ENCODE peak calls at places on chromosomes 6 and 20, in nine cellular contexts. U is lower lobe of right lung; D is mucosa of descending colon; A is psoas muscle; T is uterus; J is CD8-positive, alpha-beta T cell; E is heart right ventricle; V is adrenal gland; I is osteoblast. N is an unnamed sample. For H3K9me3 and H3K36me3, the result is how much of the 10 kb centered on the place peaks cover.

GRCh38 chr6:38233161-38233791 is 406.5 kb downstream of the BTBD9 start:
- DNase-seq in U (no peak), D (no peak), A (no peak), T (no peak), J (no peak), E (no peak), V (peak), I (peak), N (no peak)

GRCh38 chr6:12751694-12752304 is 35.2 kb downstream of the PHACTR1 start:
- DNase-seq in U (peak), D (no peak), A (peak), T (no peak), J (peak), E (peak), V (peak), I (peak), N (peak)

GRCh38 chr6:140001851-140002301 is 627.4 kb upstream of the CITED2 start:
- DNase-seq in U (no peak), D (no peak), A (no peak), T (no peak), J (no peak), E (no peak), V (no peak), I (peak), N (no peak)

GRCh38 chr6:125149256-125150144 is 4.1 kb upstream of the TPD52L1 start:
- DNase-seq in U (no peak), D (no peak), A (no peak), T (no peak), J (no peak), E (no peak), V (no peak), I (peak), N (no peak)

GRCh38 chr6:34095741-34096140 is 50.1 kb downstream of the GRM4 start:
- DNase-seq in U (no peak), D (no peak), A (no peak), T (no peak), J (no peak), E (no peak), V (no peak), I (no peak), N (no peak)

GRCh38 chr6:63899550-63899949 is 263.9 kb downstream of the PHF3 start:
- DNase-seq in U (no peak), D (no peak), A (no peak), T (no peak), J (no peak), E (no peak), V (no peak), I (no peak), N (no peak)

GRCh38 chr6:130968486-130968885 is 94.6 kb downstream of the EPB41L2 start:
- DNase-seq in U (no peak), D (no peak), A (no peak), T (no peak), J (no peak), E (no peak), V (no peak), I (no peak), N (no peak)

GRCh38 chr6:135506270-135506997 is 8.9 kb upstream of the AHI1 start:
- DNase-seq in U (no peak), D (no peak), A (no peak), T (no peak), J (no peak), E (no peak), V (no peak), I (no peak), N (no peak)

GRCh38 chr20:58405504-58406291 is 16.7 kb downstream of the VAPB start:
- DNase-seq in U (no peak), D (no peak), A (no peak), T (no peak), J (no peak), E (no peak), V (no peak), I (no peak), N (no peak)

GRCh38 chr6:39980839-39981580 is 46.7 kb upstream of the MOCS1 start:
- DNase-seq in U (no peak), D (no peak), A (no peak), T (peak), J (no peak), E (peak), V (peak), I (no peak), N (no peak)

GRCh38 chr6:43308101-43308989 is at the start of gene CRIP3:
- DNase-seq in U (peak), D (peak), A (peak), T (peak), J (peak), E (peak), V (no peak), I (peak), N (no peak)

GRCh38 chr20:51156041-51156795 is 133.3 kb upstream of the KCNG1 start:
- DNase-seq in U (no peak), D (no peak), A (no peak), T (peak), J (no peak), E (no peak), V (no peak), I (no peak), N (no peak)

GRCh38 chr20:36819662-36820061 is 46.1 kb upstream of the DSN1 start:
- DNase-seq in U (no peak), D (no peak), A (no peak), T (no peak), J (no peak), E (no peak), V (no peak), I (no peak), N (no peak)

GRCh38 chr6:79416931-79417330 is 120.3 kb downstream of the LCA5 start:
- DNase-seq in U (no peak), D (no peak), A (no peak), T (no peak), J (no peak), E (no peak), V (no peak), I (no peak), N (no peak)

GRCh38 chr20:47196091-47197081 is 160.1 kb downstream of the ZMYND8 start:
- DNase-seq in U (peak), D (peak), A (peak), T (peak), J (peak), E (peak), V (peak), I (peak), N (peak)

GRCh38 chr20:48673485-48673884 is 154.3 kb downstream of the PREX1 start:
- DNase-seq in U (no peak), D (no peak), A (no peak), T (no peak), J (no peak), E (no peak), V (no peak), I (peak), N (no peak)

GRCh38 chr6:7236312-7237209 is 76.4 kb downstream of the SSR1 start:
- DNase-seq in U (peak), D (no peak), A (no peak), T (no peak), J (no peak), E (no peak), V (no peak), I (no peak), N (no peak)

GRCh38 chr20:52192296-52193007 is 873 bp upstream of the ZFP64 start:
- DNase-seq in U (peak), D (no peak), A (no peak), T (peak), J (no peak), E (peak), V (peak), I (no peak), N (no peak)

GRCh38 chr20:9035129-9035528 is 33.8 kb upstream of the PLCB4 start:
- DNase-seq in U (no peak), D (no peak), A (no peak), T (no peak), J (no peak), E (no peak), V (no peak), I (no peak), N (no peak)

GRCh38 chr6:44789061-44789460 is 401.6 kb downstream of the CDC5L start:
- DNase-seq in U (no peak), D (no peak), A (no peak), T (no peak), J (no peak), E (no peak), V (no peak), I (peak), N (no peak)

GRCh38 chr6:22873531-22874136 is 304.3 kb downstream of the HDGFL1 start:
- DNase-seq in U (no peak), D (no peak), A (no peak), T (peak), J (no peak), E (peak), V (no peak), I (no peak), N (no peak)

GRCh38 chr6:158660331-158660730 is 10.5 kb downstream of the SYTL3 start:
- DNase-seq in U (peak), D (peak), A (no peak), T (no peak), J (peak), E (no peak), V (no peak), I (no peak), N (peak)

GRCh38 chr6:6960571-6961251 is 147.1 kb upstream of the RREB1 start:
- DNase-seq in U (no peak), D (no peak), A (no peak), T (no peak), J (no peak), E (no peak), V (no peak), I (no peak), N (no peak)

GRCh38 chr20:41501376-41501775 is 116.8 kb downstream of the CHD6 start:
- DNase-seq in U (no peak), D (no peak), A (no peak), T (no peak), J (no peak), E (no peak), V (no peak), I (no peak), N (no peak)

GRCh38 chr6:9927271-9927670 is 487.6 kb downstream of the TFAP2A start:
- DNase-seq in U (no peak), D (no peak), A (no peak), T (no peak), J (no peak), E (no peak), V (no peak), I (no peak), N (no peak)

GRCh38 chr6:136511921-136512320 is 38.3 kb downstream of the MAP7 start:
- DNase-seq in U (no peak), D (no peak), A (no peak), T (no peak), J (no peak), E (peak), V (peak), I (no peak), N (no peak)

GRCh38 chr20:33437141-33437911 is 6.2 kb downstream of the SNTA1 start:
- DNase-seq in U (no peak), D (no peak), A (peak), T (peak), J (no peak), E (peak), V (no peak), I (peak), N (no peak)

GRCh38 chr6:30544666-30545272 is 11.5 kb downstream of the GNL1 start:
- DNase-seq in U (no peak), D (no peak), A (no peak), T (no peak), J (no peak), E (peak), V (peak), I (peak), N (no peak)

GRCh38 chr6:41726876-41727275 is 8.5 kb downstream of the TFEB start:
- DNase-seq in U (peak), D (peak), A (peak), T (no peak), J (no peak), E (no peak), V (no peak), I (no peak), N (no peak)

GRCh38 chr6:107941627-107942026 is 16.4 kb downstream of the SEC63 start:
- DNase-seq in U (no peak), D (no peak), A (no peak), T (no peak), J (no peak), E (no peak), V (no peak), I (no peak), N (no peak)
- TF ChIP-seq CTCF in U (no peak), D (no peak), A (no peak), T (no peak), J (no peak), E (no peak), V (no peak), I (no peak), N (no peak)

GRCh38 chr6:344816-345340 is 46.7 kb upstream of the IRF4 start:
- DNase-seq in U (peak), D (no peak), A (no peak), T (no peak), J (no peak), E (no peak), V (no peak), I (no peak), N (no peak)
- H3K9me3 ChIP-seq in U (under half), D (under half), A (under half), T (under half), J (under half), E (under half), V (under half), I (under half), N (under half)

GRCh38 chr6:53038148-53038547 is 27.1 kb upstream of the FBXO9 start:
- DNase-seq in U (no peak), D (no peak), A (no peak), T (no peak), J (no peak), E (no peak), V (no peak), I (no peak), N (no peak)
- H3K36me3 ChIP-seq in U (half or more), D (under half), A (under half), T (under half), J (under half), E (half or more), V (under half), I (under half), N (half or more)

GRCh38 chr20:6680441-6680840 is 87.0 kb upstream of the BMP2 start:
- DNase-seq in U (no peak), D (no peak), A (no peak), T (no peak), J (no peak), E (no peak), V (no peak), I (no peak), N (no peak)
- TF ChIP-seq CTCF in U (no peak), D (no peak), A (no peak), T (no peak), J (no peak), E (no peak), V (no peak), I (no peak), N (no peak)

GRCh38 chr20:55616367-55616766 is 389.0 kb downstream of the CBLN4 start:
- DNase-seq in U (no peak), D (no peak), A (no peak), T (no peak), J (no peak), E (no peak), V (no peak), I (no peak), N (no peak)
- H3K9me3 ChIP-seq in U (under half), D (under half), A (under half), T (under half), J (under half), E (under half), V (under half), I (under half), N (under half)

DNA sequence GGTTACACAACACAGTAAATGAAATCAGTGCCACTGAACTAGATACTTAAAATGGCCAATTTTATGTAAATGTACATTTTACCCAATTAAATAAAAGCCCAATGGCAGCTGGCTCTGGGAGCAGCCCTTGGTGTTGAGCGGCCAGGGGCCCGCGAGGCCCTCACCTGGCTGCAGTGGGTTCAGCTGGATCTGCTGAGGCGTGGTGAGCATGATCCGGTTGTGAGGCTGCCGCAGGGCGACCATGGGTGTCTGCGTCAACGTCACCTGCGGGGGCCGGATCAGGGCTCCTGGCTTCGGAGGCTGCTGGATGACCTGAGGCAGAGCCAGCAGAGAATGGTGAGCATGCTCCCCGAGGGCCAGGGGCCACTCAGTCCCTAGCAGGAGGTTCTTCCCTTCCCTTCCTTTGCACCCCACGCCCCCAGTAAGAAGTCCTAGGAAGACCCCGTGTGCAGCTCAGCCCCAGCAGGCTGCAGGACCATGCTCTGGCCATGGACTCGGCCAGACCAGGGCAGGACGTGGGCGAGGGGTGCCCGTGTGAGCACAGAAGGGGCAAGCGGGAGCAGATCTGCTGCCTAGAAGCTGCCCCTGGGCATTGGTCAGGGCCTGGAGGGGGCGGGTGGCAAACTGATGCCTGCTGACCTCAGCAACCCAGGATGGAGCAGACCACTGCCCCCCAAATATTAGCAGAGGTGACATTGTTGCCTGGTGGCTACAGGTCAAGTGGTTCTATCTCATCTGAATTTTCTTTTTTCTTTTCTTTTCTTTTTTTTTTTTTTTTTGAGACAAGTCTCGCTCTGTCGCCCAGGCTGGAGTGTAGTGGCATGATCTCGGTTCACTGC is 61.9 kb downstream of the TAF4 start:
- DNase-seq in U (no peak), D (no peak), A (no peak), T (no peak), J (no peak), E (no peak), V (no peak), I (no peak), N (no peak)
- H3K36me3 ChIP-seq in U (half or more), D (under half), A (under half), T (under half), J (under half), E (half or more), V (half or more), I (half or more), N (under half)

GRCh38 chr6:142543576-142543975 is 241.8 kb downstream of the ADGRG6 start:
- DNase-seq in U (no peak), D (no peak), A (no peak), T (no peak), J (no peak), E (no peak), V (no peak), I (no peak), N (no peak)
- TF ChIP-seq CTCF in U (no peak), D (no peak), A (no peak), T (no peak), J (no peak), E (no peak), V (no peak), I (no peak), N (no peak)

DNA sequence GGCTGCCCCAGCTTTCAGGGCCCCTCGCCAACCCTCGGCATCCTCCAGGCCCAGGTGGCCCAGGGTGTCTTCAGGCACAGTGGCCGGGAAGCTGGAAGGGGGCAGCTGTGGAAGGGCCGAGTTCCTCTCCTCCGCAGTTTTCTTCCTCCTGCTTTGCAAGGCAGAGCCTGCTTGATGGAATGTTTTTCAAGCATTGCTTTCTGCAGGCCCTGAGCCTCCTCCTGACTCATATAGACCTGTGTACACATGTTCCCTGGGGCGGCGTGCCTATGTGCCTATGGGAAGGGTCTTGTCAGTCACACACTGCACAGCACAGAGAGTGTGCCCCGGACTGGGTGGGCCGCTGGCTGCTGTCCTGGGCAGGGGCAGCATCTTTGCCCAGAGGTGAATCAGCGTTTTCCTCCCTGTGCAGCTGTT is 107.5 kb downstream of the ERMARD start:
- DNase-seq in U (no peak), D (no peak), A (no peak), T (no peak), J (no peak), E (no peak), V (no peak), I (peak), N (no peak)
- H3K9me3 ChIP-seq in U (under half), D (under half), A (under half), T (under half), J (under half), E (under half), V (under half), I (under half), N (under half)